ENCODE peak calls at places on chromosomes 4 and X, in seven cellular contexts. H is thoracic aorta, Q is endothelial cell of umbilical vein, T is suprapubic skin, S is HepG2, O is mesendoderm, D is transverse colon. J is an unnamed sample.
A peak's percentile ranks its signal among the peaks of the same experiment; 100 is the strongest.

GRCh38 chr4:101284546-101284945 is 62.8 kb downstream of the PPP3CA start:
- DNase-seq in H (no peak), Q (peak; percentile 72), T (no peak), S (no peak), O (no peak), D (no peak), J (no peak)

GRCh38 chrX:23819385-23820234 is 36.6 kb downstream of the SAT1 start:
- DNase-seq in H (no peak), Q (no peak), T (no peak), S (peak; percentile 35), O (no peak), D (no peak), J (peak; percentile 48)

GRCh38 chr4:7295201-7295916 is 103.0 kb downstream of the SORCS2 start:
- DNase-seq in H (no peak), Q (no peak), T (no peak), S (no peak), O (no peak), D (peak; percentile 34), J (no peak)

GRCh38 chr4:140069068-140069467 is 84.9 kb downstream of the MAML3 start:
- DNase-seq in H (no peak), Q (no peak), T (no peak), S (no peak), O (no peak), D (no peak), J (no peak)

GRCh38 chrX:70755850-70756249 is 152.7 kb downstream of the TEX11 start:
- DNase-seq in H (no peak), Q (no peak), T (no peak), S (no peak), O (peak; percentile 48), D (no peak), J (no peak)

GRCh38 chr4:90799895-90800294 is 672.7 kb downstream of the CCSER1 start:
- DNase-seq in H (no peak), Q (peak; percentile 14), T (no peak), S (no peak), O (no peak), D (no peak), J (no peak)

GRCh38 chrX:41338422-41338821 is 4.5 kb downstream of the DDX3X start:
- DNase-seq in H (no peak), Q (no peak), T (no peak), S (no peak), O (no peak), D (no peak), J (no peak)

GRCh38 chrX:41145920-41146608 is 60.8 kb downstream of the USP9X start:
- DNase-seq in H (no peak), Q (peak; percentile 69), T (no peak), S (no peak), O (no peak), D (no peak), J (peak; percentile 64)

GRCh38 chr4:77817304-77818076 is 1.7 kb downstream of the CNOT6L start:
- DNase-seq in H (no peak), Q (no peak), T (no peak), S (peak; percentile 92), O (no peak), D (peak; percentile 38), J (peak; percentile 88)

GRCh38 chr4:134202136-134202535 is 547 bp upstream of the PABPC4L start:
- DNase-seq in H (no peak), Q (no peak), T (no peak), S (no peak), O (no peak), D (no peak), J (no peak)

GRCh38 chrX:13939741-13940597 is 89.7 kb downstream of the GEMIN8 start:
- DNase-seq in H (no peak), Q (no peak), T (no peak), S (no peak), O (peak; percentile 72), D (no peak), J (no peak)

GRCh38 chrX:13940646-13941045 is 89.0 kb downstream of the GEMIN8 start:
- DNase-seq in H (no peak), Q (no peak), T (no peak), S (no peak), O (no peak), D (no peak), J (no peak)

GRCh38 chrX:13938053-13938765 is 91.5 kb downstream of the GEMIN8 start:
- DNase-seq in H (no peak), Q (no peak), T (peak; percentile 82), S (no peak), O (peak; percentile 55), D (peak; percentile 19), J (peak; percentile 15)

GRCh38 chrX:13937370-13938052 is 92.2 kb downstream of the GEMIN8 start:
- DNase-seq in H (no peak), Q (no peak), T (no peak), S (no peak), O (peak; percentile 88), D (no peak), J (no peak)

GRCh38 chrX:13938766-13939530 is 90.7 kb downstream of the GEMIN8 start:
- DNase-seq in H (no peak), Q (no peak), T (no peak), S (no peak), O (peak; percentile 63), D (no peak), J (no peak)
- H3K4me3 ChIP-seq in H (peak overlapping the region; percentile 73), Q (peak overlapping the region; percentile 32), T (peak overlapping the region; percentile 63), S (no peak overlapping the region), O (no peak overlapping the region), D (no peak overlapping the region), J (no peak overlapping the region)

DNA sequence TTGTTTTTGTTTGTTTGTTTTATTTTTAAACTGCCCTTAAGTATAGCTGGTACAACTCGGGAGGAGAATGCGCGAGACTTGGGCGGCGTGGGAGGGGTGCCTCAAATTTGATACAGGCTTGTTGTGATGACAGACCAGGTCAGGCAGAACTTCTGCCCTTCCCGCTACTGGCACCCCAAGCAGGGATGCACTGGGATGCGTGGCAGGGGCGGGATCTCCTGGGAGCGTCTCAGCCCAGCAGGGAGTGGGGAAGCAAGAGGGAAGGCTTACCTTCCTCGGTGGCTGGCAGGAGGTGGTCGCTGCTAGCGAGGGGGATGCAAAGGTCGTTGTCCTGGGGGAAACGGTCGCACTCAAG is 842 bp downstream of the SFRP2 start:
- DNase-seq in H (no peak), Q (no peak), T (no peak), S (no peak), O (peak; percentile 40), D (no peak), J (no peak)
- H3K27me3 ChIP-seq in H (peaks cover 16% of the 10 kb centered on the region), Q (peaks cover 66% of the 10 kb centered on the region), T (peaks cover 70% of the 10 kb centered on the region), S (peaks cover 2% of the 10 kb centered on the region), O (no peaks in the 10 kb centered on the region), D (peaks cover 99% of the 10 kb centered on the region), J (peaks cover 19% of the 10 kb centered on the region)

DNA sequence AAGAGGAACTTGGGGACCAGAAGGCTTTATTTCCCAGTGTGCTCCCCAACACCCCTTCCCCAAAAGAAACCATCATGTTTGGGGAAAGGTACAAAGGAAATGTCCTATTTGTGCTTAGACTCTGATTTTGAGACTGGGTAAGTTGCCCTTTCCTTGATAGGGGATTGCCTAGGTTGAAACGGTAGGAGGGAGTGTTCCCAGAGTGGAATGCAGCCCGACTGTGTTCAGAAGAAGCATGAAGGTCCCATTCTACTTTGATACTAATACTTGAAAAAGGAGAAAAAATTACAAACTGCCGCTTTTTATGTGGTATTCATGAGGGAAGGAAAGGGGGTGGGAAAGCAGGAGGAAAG is 32.4 kb upstream of the TMEM131L start:
- DNase-seq in H (no peak), Q (no peak), T (no peak), S (no peak), O (peak; percentile 9), D (no peak), J (no peak)
- H3K4me1 ChIP-seq in H (peaks cover 4% of the 10 kb centered on the region), Q (no peaks in the 10 kb centered on the region), T (peaks cover 5% of the 10 kb centered on the region), S (peaks cover 15% of the 10 kb centered on the region), O (no peaks in the 10 kb centered on the region), D (peaks cover 3% of the 10 kb centered on the region), J (no peaks in the 10 kb centered on the region)

DNA sequence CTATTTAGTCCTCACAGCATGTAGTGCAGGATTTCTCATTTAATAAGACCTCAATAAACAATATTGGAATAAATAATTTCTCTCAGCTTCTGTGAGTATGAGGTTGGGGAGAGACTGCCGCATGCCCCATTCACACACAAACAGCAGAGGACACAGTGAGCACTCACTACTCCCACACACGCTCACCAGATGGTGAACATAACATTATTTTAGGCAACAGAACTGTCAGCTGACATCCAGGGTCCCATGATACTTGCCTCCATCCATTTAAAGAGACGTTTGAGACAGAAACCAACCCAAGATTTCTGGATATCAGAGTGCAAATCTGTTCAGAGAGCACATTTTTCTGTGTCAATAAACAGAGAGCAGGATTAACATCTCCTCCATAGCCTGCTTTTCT is 16.9 kb downstream of the GPRIN3 start:
- DNase-seq in H (no peak), Q (no peak), T (no peak), S (no peak), O (no peak), D (no peak), J (no peak)
- H3K4me3 ChIP-seq in H (no peak overlapping the region), Q (no peak overlapping the region), T (no peak overlapping the region), S (no peak overlapping the region), O (no peak overlapping the region), D (no peak overlapping the region), J (no peak overlapping the region)

GRCh38 chr4:153488006-153488718 is 22.0 kb downstream of the TMEM131L start:
- DNase-seq in H (no peak), Q (peak; percentile 50), T (no peak), S (no peak), O (no peak), D (peak; percentile 37), J (no peak)
- H3K27me3 ChIP-seq in H (no peaks in the 10 kb centered on the region), Q (no peaks in the 10 kb centered on the region), T (no peaks in the 10 kb centered on the region), S (no peaks in the 10 kb centered on the region), O (no peaks in the 10 kb centered on the region), D (no peaks in the 10 kb centered on the region), J (no peaks in the 10 kb centered on the region)

DNA sequence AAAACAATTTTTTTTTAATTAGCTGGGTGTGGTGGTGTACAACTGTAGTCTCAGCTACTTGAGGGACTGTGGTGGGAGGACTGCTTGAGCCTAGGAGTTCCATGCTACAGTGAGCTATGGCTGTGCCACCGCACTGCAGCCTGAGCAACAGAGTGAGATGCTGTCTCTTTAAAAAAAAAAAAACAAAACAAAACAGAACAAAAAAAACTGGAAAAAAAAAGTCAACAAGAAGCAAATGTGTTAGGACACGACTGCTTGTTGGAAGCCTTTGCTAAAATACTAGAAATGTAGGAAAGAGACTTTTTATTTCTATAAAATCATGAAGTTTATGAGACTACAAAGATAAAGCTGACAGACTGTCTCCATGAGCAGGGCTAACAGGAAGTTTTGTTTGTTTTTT is 87.2 kb downstream of the SH3RF1 start:
- DNase-seq in H (no peak), Q (no peak), T (no peak), S (no peak), O (no peak), D (no peak), J (no peak)
- H3K4me1 ChIP-seq in H (peaks cover 8% of the 10 kb centered on the region), Q (peaks cover 6% of the 10 kb centered on the region), T (peaks cover 30% of the 10 kb centered on the region), S (peaks cover 21% of the 10 kb centered on the region), O (peaks cover 7% of the 10 kb centered on the region), D (peaks cover 8% of the 10 kb centered on the region), J (peaks cover 6% of the 10 kb centered on the region)

GRCh38 chr4:47475411-47475810 is 9.7 kb upstream of the ATP10D start:
- DNase-seq in H (no peak), Q (no peak), T (no peak), S (no peak), O (no peak), D (no peak), J (no peak)
- H3K4me3 ChIP-seq in H (no peak overlapping the region), Q (no peak overlapping the region), T (no peak overlapping the region), S (no peak overlapping the region), O (no peak overlapping the region), D (no peak overlapping the region), J (no peak overlapping the region)